ENCODE peak calls at places on chromosomes 6 and 20, in nine cellular contexts. Y, I, C, A, N, H, Q, W and K are unnamed samples.

GRCh38 chr6:137823826-137824501 is 43.1 kb upstream of the TNFAIP3 start:
- DNase-seq in Y (peak; percentile 67), I (peak; percentile 69), C (peak; percentile 72), A (no peak), N (peak; percentile 99), H (no peak), Q (no peak), W (peak; percentile 93), K (peak; percentile 63)

GRCh38 chr6:23224540-23224939 is 655.2 kb downstream of the HDGFL1 start:
- DNase-seq in Y (no peak), I (no peak), C (no peak), A (no peak), N (no peak), H (no peak), Q (no peak), W (no peak), K (no peak)

GRCh38 chr6:69732045-69732444 is 64.8 kb downstream of the LMBRD1 start:
- DNase-seq in Y (no peak), I (no peak), C (peak; percentile 6), A (no peak), N (no peak), H (no peak), Q (no peak), W (no peak), K (no peak)

GRCh38 chr6:16314311-16314710 is 75.9 kb downstream of the GMPR start:
- DNase-seq in Y (no peak), I (no peak), C (no peak), A (no peak), N (no peak), H (no peak), Q (no peak), W (no peak), K (no peak)

GRCh38 chr6:156028310-156029131 is 572.9 kb upstream of the NOX3 start:
- DNase-seq in Y (no peak), I (no peak), C (peak; percentile 31), A (no peak), N (no peak), H (no peak), Q (no peak), W (no peak), K (no peak)

GRCh38 chr20:7080472-7080871 is 313.0 kb downstream of the BMP2 start:
- DNase-seq in Y (no peak), I (no peak), C (no peak), A (no peak), N (no peak), H (no peak), Q (no peak), W (no peak), K (no peak)

GRCh38 chr6:24524329-24524728 is 29.6 kb downstream of the ALDH5A1 start:
- DNase-seq in Y (no peak), I (no peak), C (no peak), A (no peak), N (no peak), H (no peak), Q (no peak), W (no peak), K (no peak)

GRCh38 chr20:10487354-10488115 is 52.4 kb downstream of the SLX4IP start:
- DNase-seq in Y (no peak), I (no peak), C (peak; percentile 49), A (no peak), N (peak; percentile 83), H (no peak), Q (no peak), W (peak; percentile 30), K (peak; percentile 88)

GRCh38 chr6:39812853-39813533 is 20.8 kb downstream of the DAAM2 start:
- DNase-seq in Y (peak; percentile 38), I (no peak), C (peak; percentile 99), A (no peak), N (no peak), H (peak; percentile 44), Q (no peak), W (peak; percentile 82), K (peak; percentile 12)

GRCh38 chr20:52999040-52999439 is 26.9 kb downstream of the TSHZ2 start:
- DNase-seq in Y (no peak), I (no peak), C (no peak), A (no peak), N (no peak), H (no peak), Q (no peak), W (no peak), K (no peak)

GRCh38 chr6:4903751-4904370 is 100.0 kb downstream of the RPP40 start:
- DNase-seq in Y (no peak), I (no peak), C (peak; percentile 40), A (no peak), N (no peak), H (peak; percentile 34), Q (no peak), W (no peak), K (no peak)

GRCh38 chr20:40683221-40683893 is 5.7 kb downstream of the MAFB start:
- DNase-seq in Y (peak; percentile 85), I (peak; percentile 67), C (peak; percentile 47), A (peak; percentile 37), N (peak; percentile 21), H (no peak), Q (peak; percentile 69), W (peak; percentile 53), K (no peak)

GRCh38 chr20:39849664-39850063 is 839.4 kb downstream of the MAFB start:
- DNase-seq in Y (peak; percentile 96), I (peak; percentile 81), C (peak; percentile 95), A (no peak), N (no peak), H (peak; percentile 82), Q (peak; percentile 67), W (peak; percentile 95), K (no peak)

GRCh38 chr20:51065615-51066014 is 42.7 kb upstream of the KCNG1 start:
- DNase-seq in Y (no peak), I (no peak), C (no peak), A (no peak), N (no peak), H (no peak), Q (no peak), W (no peak), K (no peak)

GRCh38 chr6:52390361-52390727 is 28.4 kb downstream of the PAQR8 start:
- DNase-seq in Y (no peak), I (peak; percentile 16), C (peak; percentile 51), A (no peak), N (no peak), H (no peak), Q (no peak), W (peak; percentile 38), K (peak; percentile 85)

DNA sequence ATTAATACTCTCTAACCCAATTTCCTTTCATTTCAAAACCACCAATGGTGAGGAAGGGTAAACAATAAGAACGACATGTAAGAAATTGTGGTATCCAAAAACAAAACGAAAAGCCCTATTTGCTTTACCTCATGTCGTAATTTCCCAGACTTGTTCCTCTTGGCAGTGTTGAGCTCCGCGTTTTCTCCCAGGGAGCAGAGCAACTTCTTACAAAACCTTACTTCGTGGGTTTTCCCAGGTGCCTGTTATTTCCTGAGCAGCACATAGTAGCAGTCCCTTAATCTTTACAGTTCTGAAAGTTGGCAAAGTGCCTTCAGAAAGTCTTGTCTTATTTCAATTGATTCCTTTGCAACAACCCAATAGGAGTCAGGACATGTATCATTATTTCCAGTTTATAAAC is 207.9 kb upstream of the MARCKS start:
- DNase-seq in Y (no peak), I (no peak), C (no peak), A (no peak), N (peak; percentile 32), H (no peak), Q (no peak), W (peak; percentile 58), K (peak; percentile 28)
- H3K4me3 ChIP-seq in Y (no peak overlapping the region), I (no peak overlapping the region), C (no peak overlapping the region), A (no peak overlapping the region), N (no peak overlapping the region), H (no peak overlapping the region), Q (peak overlapping the region; percentile 4), W (no peak overlapping the region), K (no peak overlapping the region)

DNA sequence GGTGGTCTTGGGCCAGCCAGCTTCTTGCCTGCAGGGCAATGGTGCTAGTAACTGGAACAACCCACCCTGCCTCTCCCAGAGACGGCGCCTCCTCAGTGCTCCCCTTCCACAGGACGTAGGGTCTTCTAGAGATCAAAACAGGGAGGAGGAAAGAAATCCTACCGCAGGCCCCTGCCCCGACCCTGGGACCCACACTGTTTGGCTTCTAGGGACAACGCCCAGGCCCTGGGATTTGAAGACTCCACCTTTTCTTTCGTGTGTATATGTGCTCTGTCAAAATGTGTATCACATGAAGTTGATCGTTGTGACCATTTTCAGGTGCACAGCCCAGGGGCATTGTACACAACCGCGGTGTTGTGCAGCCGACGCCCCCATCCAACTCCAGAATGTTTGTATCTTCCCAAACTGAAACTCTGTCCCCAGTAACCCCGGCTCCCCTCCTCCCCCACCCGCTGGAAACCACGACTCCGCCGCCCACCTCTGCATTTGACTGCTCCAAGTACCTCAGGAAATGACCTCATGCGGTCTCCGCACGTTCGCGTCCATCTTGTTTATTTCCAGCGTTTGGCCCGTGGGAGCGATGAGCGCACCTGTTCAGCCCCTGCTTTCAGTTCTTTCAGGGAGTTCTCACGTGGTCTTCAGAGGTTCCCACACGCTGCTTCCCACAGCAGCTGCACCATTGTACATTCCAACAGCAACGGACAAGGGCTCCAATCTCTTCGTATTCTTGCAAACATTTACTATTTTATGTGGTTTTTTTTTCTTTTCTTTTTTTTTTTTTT is 3.4 kb upstream of the BHLHE23 start:
- DNase-seq in Y (peak; percentile 51), I (no peak), C (no peak), A (no peak), N (no peak), H (no peak), Q (no peak), W (no peak), K (peak; percentile 76)
- H3K4me3 ChIP-seq in Y (no peak overlapping the region), I (no peak overlapping the region), C (no peak overlapping the region), A (no peak overlapping the region), N (peak overlapping the region; percentile 23), H (no peak overlapping the region), Q (peak overlapping the region; percentile 1), W (no peak overlapping the region), K (no peak overlapping the region)

GRCh38 chr6:36423101-36423824 is 19.4 kb downstream of the PXT1 start:
- DNase-seq in Y (peak; percentile 99), I (peak; percentile 100), C (peak; percentile 96), A (peak; percentile 92), N (peak; percentile 100), H (peak; percentile 97), Q (peak; percentile 100), W (peak; percentile 98), K (peak; percentile 99)
- H3K4me3 ChIP-seq in Y (peak overlapping the region; percentile 68), I (peak overlapping the region; percentile 20), C (peak overlapping the region; percentile 67), A (peak overlapping the region; percentile 77), N (peak overlapping the region; percentile 78), H (peak overlapping the region; percentile 49), Q (peak overlapping the region; percentile 62), W (peak overlapping the region; percentile 60), K (peak overlapping the region; percentile 54)

GRCh38 chr6:14757414-14757813 is 488.5 kb upstream of the JARID2 start:
- DNase-seq in Y (no peak), I (no peak), C (no peak), A (no peak), N (no peak), H (no peak), Q (no peak), W (no peak), K (no peak)

GRCh38 chr6:14751645-14752173 is 494.2 kb upstream of the JARID2 start:
- DNase-seq in Y (no peak), I (no peak), C (peak; percentile 24), A (no peak), N (no peak), H (no peak), Q (no peak), W (no peak), K (no peak)

GRCh38 chr6:14757014-14757413 is 488.9 kb upstream of the JARID2 start:
- DNase-seq in Y (no peak), I (no peak), C (no peak), A (no peak), N (no peak), H (no peak), Q (no peak), W (no peak), K (no peak)

GRCh38 chr6:14756370-14756769 is 489.5 kb upstream of the JARID2 start:
- DNase-seq in Y (no peak), I (no peak), C (no peak), A (no peak), N (no peak), H (no peak), Q (no peak), W (no peak), K (no peak)

GRCh38 chr6:14754636-14755513 is 491.0 kb upstream of the JARID2 start:
- DNase-seq in Y (no peak), I (no peak), C (no peak), A (no peak), N (no peak), H (no peak), Q (no peak), W (no peak), K (no peak)
- H3K4me3 ChIP-seq in Y (no peak overlapping the region), I (no peak overlapping the region), C (no peak overlapping the region), A (no peak overlapping the region), N (no peak overlapping the region), H (no peak overlapping the region), Q (no peak overlapping the region), W (no peak overlapping the region), K (no peak overlapping the region)